ENCODE peak calls at places on chromosomes 2 and 18, in five cellular contexts. V is Caco-2, W is psoas muscle, Y is hepatocyte, A is esophagus muscularis mucosa. X is an unnamed sample.

GRCh38 chr2:9336209-9336533 is 87.2 kb downstream of the ITGB1BP1 start:
- DNase-seq in V (no peak), Y (no peak), A (no peak), W (no peak), X (no peak)

GRCh38 chr2:149004836-149005235 is 33.7 kb upstream of the LYPD6B start:
- DNase-seq in V (no peak), Y (no peak), A (no peak), W (no peak), X (no peak)

GRCh38 chr2:128520787-128521186 is 202.1 kb upstream of the HS6ST1 start:
- DNase-seq in W (no peak), V (no peak), A (no peak), Y (no peak), X (peak; percentile 40)

GRCh38 chr2:104091894-104092293 is 762.0 kb upstream of the POU3F3 start:
- DNase-seq in W (no peak), V (no peak), Y (no peak), A (no peak), X (no peak)

GRCh38 chr18:55416791-55417190 is 171.2 kb downstream of the TCF4 start:
- DNase-seq in A (no peak), Y (no peak), V (no peak), W (no peak), X (no peak)

GRCh38 chr2:54602736-54603322 is 120.6 kb upstream of the EML6 start:
- DNase-seq in W (no peak), Y (no peak), V (no peak), A (no peak), X (no peak)

GRCh38 chr2:192459422-192459821 is 264.7 kb upstream of the TMEFF2 start:
- DNase-seq in V (no peak), A (no peak), Y (no peak), W (no peak), X (no peak)

GRCh38 chr2:62461707-62462106 is 44.3 kb downstream of the TMEM17 start:
- DNase-seq in W (peak; percentile 60), Y (peak; percentile 28), A (no peak), V (no peak), X (no peak)

GRCh38 chr18:9140381-9140780 is 3.8 kb downstream of the ANKRD12 start:
- DNase-seq in V (no peak), W (no peak), A (no peak), Y (no peak), X (no peak)

GRCh38 chr18:9137168-9138066 is 836 bp downstream of the ANKRD12 start:
- DNase-seq in W (peak; percentile 84), Y (peak; percentile 91), V (peak; percentile 77), A (no peak), X (no peak)

GRCh38 chr18:9136315-9137141 is at the start of gene ANKRD12:
- DNase-seq in Y (peak; percentile 98), V (peak; percentile 97), A (peak; percentile 99), W (peak; percentile 99), X (peak; percentile 98)

GRCh38 chr18:9140984-9141383 is 4.4 kb downstream of the ANKRD12 start:
- DNase-seq in Y (no peak), V (no peak), A (no peak), W (no peak), X (no peak)

GRCh38 chr18:9139400-9140039 is 2.9 kb downstream of the ANKRD12 start:
- DNase-seq in A (no peak), Y (no peak), W (no peak), V (no peak), X (no peak)
- H3K4me1 ChIP-seq in A (peaks cover 76% of the 10 kb centered on the region), Y (peaks cover 14% of the 10 kb centered on the region), W (peaks cover 65% of the 10 kb centered on the region), V (peaks cover 14% of the 10 kb centered on the region), X (peaks cover 54% of the 10 kb centered on the region)

DNA sequence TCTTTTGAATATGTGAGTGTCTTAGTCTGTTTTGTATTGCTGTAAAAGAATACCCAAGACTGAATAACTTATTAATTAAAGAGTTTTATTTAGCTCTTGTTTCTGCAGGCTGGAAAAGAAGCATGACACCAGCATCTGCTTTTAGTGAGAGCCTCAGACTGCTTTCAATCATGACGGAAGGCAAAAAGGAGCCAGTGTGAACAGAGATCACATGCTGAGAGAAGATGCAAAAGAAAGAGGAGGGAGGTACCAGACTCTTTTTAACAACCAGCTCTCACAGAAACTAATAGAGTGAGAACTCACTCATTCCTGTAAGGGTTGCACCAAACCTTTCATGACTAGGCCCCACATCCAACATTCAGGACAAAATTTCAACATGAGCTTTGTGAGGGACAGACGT is 101.6 kb upstream of the HNMT start:
- DNase-seq in Y (no peak), A (no peak), V (no peak), W (no peak), X (no peak)
- H3K36me3 ChIP-seq in Y (no peaks in the 10 kb centered on the region), A (no peaks in the 10 kb centered on the region), V (no peaks in the 10 kb centered on the region), W (no peaks in the 10 kb centered on the region), X (no peaks in the 10 kb centered on the region)

DNA sequence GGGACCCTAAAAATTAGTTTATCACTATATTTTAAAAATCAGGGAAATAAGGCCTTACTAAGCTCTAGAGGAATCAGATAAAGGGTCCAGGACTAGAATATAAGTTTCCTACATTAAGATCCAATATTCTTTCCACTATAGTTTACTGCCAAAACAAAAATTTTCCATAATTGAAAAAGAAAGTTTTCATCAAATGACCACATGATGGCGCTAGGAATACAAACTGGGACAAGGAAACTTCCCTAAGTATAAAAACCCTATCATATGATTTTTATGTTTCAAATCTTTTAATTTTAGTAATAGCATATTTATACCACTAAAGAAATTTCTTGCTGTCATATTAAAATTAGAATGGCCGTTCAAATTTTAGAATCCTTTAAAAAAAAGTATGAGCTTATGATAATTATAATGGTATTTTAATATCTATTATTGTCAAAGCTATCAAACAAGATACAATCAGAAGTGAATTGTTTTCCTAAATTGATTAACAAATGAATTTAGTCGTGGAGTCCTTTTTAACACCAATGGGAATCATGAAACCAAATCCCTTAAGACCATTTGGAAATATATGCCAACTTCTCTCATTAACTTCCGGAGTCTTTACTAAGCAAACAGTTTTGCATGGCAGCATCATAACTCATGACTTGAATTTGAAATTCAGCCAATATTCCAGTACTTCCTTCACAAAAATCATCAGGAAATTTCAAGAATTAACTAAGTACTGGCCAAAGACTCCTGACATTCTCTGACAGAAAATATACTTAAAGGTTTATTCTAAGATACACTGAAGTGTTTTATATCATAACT is 70.3 kb downstream of the SCN1A start:
- DNase-seq in W (no peak), A (no peak), Y (peak; percentile 37), V (no peak), X (no peak)
- TF ChIP-seq CTCF in W (peak; percentile 51), A (no peak), Y (peak; percentile 57), V (peak; percentile 53), X (peak; percentile 61)

GRCh38 chr2:222864296-222864695 is 3.5 kb downstream of the ACSL3 start:
- DNase-seq in V (peak; percentile 71), Y (peak; percentile 9), W (no peak), A (no peak), X (no peak)
- H3K4me1 ChIP-seq in V (peaks cover 50% of the 10 kb centered on the region), Y (peaks cover 38% of the 10 kb centered on the region), W (peaks cover 76% of the 10 kb centered on the region), A (peaks cover 80% of the 10 kb centered on the region), X (no peaks in the 10 kb centered on the region)

GRCh38 chr2:101837354-101837753 is 139.8 kb downstream of the MAP4K4 start:
- DNase-seq in A (no peak), V (no peak), Y (no peak), W (no peak), X (no peak)
- H3K36me3 ChIP-seq in A (peaks cover 87% of the 10 kb centered on the region), V (no peaks in the 10 kb centered on the region), Y (no peaks in the 10 kb centered on the region), W (peaks cover 72% of the 10 kb centered on the region), X (peaks cover 56% of the 10 kb centered on the region)

X was measured in right atrium auricular region.